ENCODE peak calls at places on chromosomes 6 and 20, in eight cellular contexts. One of them, this sample, is unnamed.

GRCh38 chr6:35824552-35825192 is 19.5 kb downstream of the LHFPL5 start:
- DNase-seq in progenitor cell of endocrine pancreas: no peak
- DNase-seq in lung microvascular endothelial cell: no peak
- DNase-seq in EL: no peak
- DNase-seq in stimulated activated CD4-positive, alpha-beta T cell treated with anti-CD3 and anti-CD28 coated beads, Interleukin-1b, Interleukin-23, amount 100 ng/mL, for 24 hours: no peak
- DNase-seq in mesenteric fat pad: no peak
- DNase-seq in hypothalamus: no peak
- DNase-seq in foreskin keratinocyte: no peak
- DNase-seq in this sample: no peak

GRCh38 chr20:2123720-2124119 is 22.1 kb downstream of the STK35 start:
- DNase-seq in progenitor cell of endocrine pancreas: no peak
- DNase-seq in lung microvascular endothelial cell: no peak
- DNase-seq in EL: no peak
- DNase-seq in stimulated activated CD4-positive, alpha-beta T cell treated with anti-CD3 and anti-CD28 coated beads, Interleukin-1b, Interleukin-23, amount 100 ng/mL, for 24 hours: no peak
- DNase-seq in mesenteric fat pad: no peak
- DNase-seq in hypothalamus: no peak
- DNase-seq in foreskin keratinocyte: no peak
- DNase-seq in this sample: no peak

GRCh38 chr6:161057103-161058091 is 65.8 kb downstream of the MAP3K4 start:
- DNase-seq in progenitor cell of endocrine pancreas: no peak
- DNase-seq in lung microvascular endothelial cell: no peak
- DNase-seq in EL: no peak
- DNase-seq in stimulated activated CD4-positive, alpha-beta T cell treated with anti-CD3 and anti-CD28 coated beads, Interleukin-1b, Interleukin-23, amount 100 ng/mL, for 24 hours: no peak
- DNase-seq in mesenteric fat pad: no peak
- DNase-seq in hypothalamus: no peak
- DNase-seq in foreskin keratinocyte: peak
- DNase-seq in this sample: no peak

GRCh38 chr6:32439708-32440214 is at the start of gene HLA-DRA:
- DNase-seq in progenitor cell of endocrine pancreas: no peak
- DNase-seq in lung microvascular endothelial cell: peak
- DNase-seq in EL: peak
- DNase-seq in stimulated activated CD4-positive, alpha-beta T cell treated with anti-CD3 and anti-CD28 coated beads, Interleukin-1b, Interleukin-23, amount 100 ng/mL, for 24 hours: no peak
- DNase-seq in mesenteric fat pad: no peak
- DNase-seq in hypothalamus: no peak
- DNase-seq in foreskin keratinocyte: peak
- DNase-seq in this sample: no peak

GRCh38 chr6:170291271-170292110 is 613 bp upstream of the DLL1 start:
- DNase-seq in progenitor cell of endocrine pancreas: peak
- DNase-seq in lung microvascular endothelial cell: peak
- DNase-seq in EL: peak
- DNase-seq in stimulated activated CD4-positive, alpha-beta T cell treated with anti-CD3 and anti-CD28 coated beads, Interleukin-1b, Interleukin-23, amount 100 ng/mL, for 24 hours: no peak
- DNase-seq in mesenteric fat pad: peak
- DNase-seq in hypothalamus: no peak
- DNase-seq in foreskin keratinocyte: peak
- DNase-seq in this sample: peak

GRCh38 chr20:4029505-4030467 is 14.4 kb upstream of the RNF24 start:
- DNase-seq in progenitor cell of endocrine pancreas: no peak
- DNase-seq in lung microvascular endothelial cell: peak
- DNase-seq in EL: no peak
- DNase-seq in stimulated activated CD4-positive, alpha-beta T cell treated with anti-CD3 and anti-CD28 coated beads, Interleukin-1b, Interleukin-23, amount 100 ng/mL, for 24 hours: no peak
- DNase-seq in mesenteric fat pad: no peak
- DNase-seq in hypothalamus: no peak
- DNase-seq in foreskin keratinocyte: no peak
- DNase-seq in this sample: no peak

GRCh38 chr20:63177134-63177784 is 38.7 kb downstream of the YTHDF1 start:
- DNase-seq in progenitor cell of endocrine pancreas: no peak
- DNase-seq in lung microvascular endothelial cell: no peak
- DNase-seq in EL: no peak
- DNase-seq in stimulated activated CD4-positive, alpha-beta T cell treated with anti-CD3 and anti-CD28 coated beads, Interleukin-1b, Interleukin-23, amount 100 ng/mL, for 24 hours: no peak
- DNase-seq in mesenteric fat pad: no peak
- DNase-seq in hypothalamus: no peak
- DNase-seq in foreskin keratinocyte: no peak
- DNase-seq in this sample: peak

GRCh38 chr20:44743916-44744655 is 1.6 kb upstream of the KCNK15 start:
- DNase-seq in progenitor cell of endocrine pancreas: no peak
- DNase-seq in lung microvascular endothelial cell: no peak
- DNase-seq in EL: no peak
- DNase-seq in stimulated activated CD4-positive, alpha-beta T cell treated with anti-CD3 and anti-CD28 coated beads, Interleukin-1b, Interleukin-23, amount 100 ng/mL, for 24 hours: no peak
- DNase-seq in mesenteric fat pad: no peak
- DNase-seq in hypothalamus: no peak
- DNase-seq in foreskin keratinocyte: no peak
- DNase-seq in this sample: no peak

GRCh38 chr20:63230800-63231268 is 4.9 kb upstream of the BIRC7 start:
- DNase-seq in progenitor cell of endocrine pancreas: no peak
- DNase-seq in lung microvascular endothelial cell: peak
- DNase-seq in EL: peak
- DNase-seq in stimulated activated CD4-positive, alpha-beta T cell treated with anti-CD3 and anti-CD28 coated beads, Interleukin-1b, Interleukin-23, amount 100 ng/mL, for 24 hours: no peak
- DNase-seq in mesenteric fat pad: no peak
- DNase-seq in hypothalamus: no peak
- DNase-seq in foreskin keratinocyte: no peak
- DNase-seq in this sample: peak